ENCODE peak calls at places on chromosomes 16 and 17, in ten cellular contexts. U is ovary, L is tibial nerve, T is A549, J is endothelial cell of umbilical vein, C is suprapubic skin, K is heart left ventricle, G is Peyer's patch, I is uterus, W is prostate gland. Q is an unnamed sample.

GRCh38 chr16:56357765-56358322 is 67.5 kb downstream of the AMFR start:
- DNase-seq in L (no peak), G (no peak), W (no peak), K (peak), C (peak), J (no peak), I (no peak), U (peak), T (no peak), Q (peak)

GRCh38 chr16:73616186-73616585 is 568.3 kb upstream of the ZFHX3 start:
- DNase-seq in C (no peak), K (no peak), L (no peak), I (no peak), G (no peak), W (no peak), J (no peak), U (no peak), T (no peak), Q (no peak)

GRCh38 chr17:19263621-19264010 is 26.4 kb downstream of the EPN2 start:
- DNase-seq in T (no peak), K (no peak), W (no peak), U (peak), G (no peak), J (peak), C (no peak), L (no peak), I (peak), Q (peak)

GRCh38 chr16:57852189-57852588 is 49.9 kb upstream of the KIFC3 start:
- DNase-seq in J (no peak), U (no peak), L (no peak), T (no peak), W (no peak), I (no peak), C (no peak), K (no peak), G (no peak), Q (no peak)

GRCh38 chr16:69905171-69905555 is 46.0 kb upstream of the CLEC18A start:
- DNase-seq in G (no peak), L (no peak), U (no peak), I (no peak), J (no peak), C (no peak), T (no peak), W (no peak), K (no peak), Q (no peak)

GRCh38 chr16:68695575-68695974 is 41.5 kb upstream of the CDH1 start:
- DNase-seq in W (no peak), I (no peak), U (no peak), G (no peak), J (no peak), L (no peak), T (no peak), C (no peak), K (no peak), Q (no peak)

GRCh38 chr17:76951375-76951905 is 83.2 kb downstream of the MGAT5B start:
- DNase-seq in K (no peak), U (no peak), T (no peak), I (no peak), W (no peak), J (no peak), C (no peak), G (no peak), L (no peak), Q (no peak)

GRCh38 chr17:10556301-10557005 is 7.0 kb upstream of the MYH2 start:
- DNase-seq in G (no peak), K (no peak), W (no peak), U (no peak), C (no peak), L (no peak), T (no peak), J (no peak), I (no peak), Q (no peak)

GRCh38 chr17:63611354-63611753 is 10.7 kb downstream of the TACO1 start:
- DNase-seq in U (no peak), L (no peak), C (no peak), J (no peak), G (no peak), T (no peak), W (no peak), I (no peak), K (no peak), Q (no peak)

GRCh38 chr16:85829751-85830445 is 30.4 kb downstream of the COX4I1 start:
- DNase-seq in I (no peak), T (no peak), C (no peak), L (peak), G (peak), W (no peak), K (peak), U (no peak), J (no peak), Q (peak)

GRCh38 chr16:73432794-73433455 is 385.0 kb upstream of the ZFHX3 start:
- DNase-seq in I (no peak), C (no peak), W (no peak), L (no peak), T (no peak), K (no peak), J (no peak), G (no peak), U (no peak), Q (no peak)

GRCh38 chr16:81505011-81505660 is 60.5 kb downstream of the CMIP start:
- DNase-seq in T (no peak), K (no peak), G (peak), U (no peak), L (no peak), J (no peak), I (no peak), C (no peak), W (no peak), Q (no peak)

GRCh38 chr16:57299009-57299718 is 14.7 kb upstream of the PLLP start:
- DNase-seq in T (peak), C (no peak), U (no peak), W (no peak), J (no peak), G (no peak), L (no peak), K (no peak), I (peak), Q (no peak)

GRCh38 chr16:85553436-85554113 is 59.5 kb upstream of the GSE1 start:
- DNase-seq in T (peak), I (peak), U (peak), K (peak), W (no peak), L (no peak), G (peak), J (peak), C (no peak), Q (peak)

GRCh38 chr17:27651411-27652345 is 20.7 kb downstream of the LGALS9 start:
- DNase-seq in J (peak), W (peak), C (peak), G (peak), U (peak), I (peak), L (peak), K (peak), T (no peak), Q (peak)

GRCh38 chr17:67208232-67208631 is 36.8 kb downstream of the HELZ start:
- DNase-seq in L (no peak), G (no peak), U (no peak), T (no peak), J (no peak), K (no peak), I (no peak), W (no peak), C (no peak), Q (no peak)

GRCh38 chr16:89722392-89723278 is 1.3 kb downstream of the ZNF276 start:
- DNase-seq in G (peak), L (no peak), I (peak), K (peak), C (peak), J (peak), W (peak), T (no peak), U (no peak), Q (peak)

GRCh38 chr16:48269011-48269410 is 21.7 kb upstream of the ABCC11 start:
- DNase-seq in T (no peak), C (no peak), I (no peak), L (no peak), W (no peak), U (no peak), G (no peak), K (no peak), J (no peak), Q (no peak)

GRCh38 chr17:57553525-57553924 is 191.6 kb downstream of the CCDC182 start:
- DNase-seq in K (no peak), T (no peak), L (no peak), J (no peak), W (no peak), U (no peak), I (no peak), C (no peak), G (no peak), Q (no peak)

GRCh38 chr17:2189231-2189630 is 114.4 kb downstream of the SMG6 start:
- DNase-seq in C (no peak), G (no peak), I (peak), L (no peak), T (no peak), K (no peak), J (no peak), U (no peak), W (no peak), Q (no peak)

GRCh38 chr17:2682304-2682938 is 29.1 kb downstream of the CLUH start:
- DNase-seq in T (no peak), I (no peak), G (no peak), C (no peak), K (no peak), W (no peak), U (no peak), J (no peak), L (no peak), Q (no peak)

GRCh38 chr16:75471723-75472634 is 7.5 kb upstream of the TMEM170A start:
- DNase-seq in K (peak), T (peak), I (peak), W (peak), C (no peak), G (peak), J (peak), U (peak), L (peak), Q (peak)

GRCh38 chr17:7307686-7308624 is 527 bp downstream of the EIF5A start:
- DNase-seq in K (peak), T (peak), J (no peak), G (no peak), W (no peak), L (no peak), I (peak), C (no peak), U (peak), Q (no peak)

GRCh38 chr17:9594065-9594464 is 17.6 kb downstream of the CFAP52 start:
- DNase-seq in T (no peak), L (no peak), J (no peak), K (no peak), I (no peak), U (no peak), W (no peak), G (no peak), C (no peak), Q (no peak)

GRCh38 chr17:45060824-45061605 is at the start of gene NMT1:
- DNase-seq in G (peak), U (peak), K (peak), J (peak), T (peak), C (peak), L (peak), W (peak), I (peak), Q (peak)

GRCh38 chr16:12902511-12903324 is 1.3 kb downstream of the SHISA9 start:
- DNase-seq in C (no peak), J (no peak), W (no peak), K (no peak), G (no peak), L (no peak), I (no peak), U (no peak), T (no peak), Q (no peak)

GRCh38 chr16:674214-674881 is 1.1 kb upstream of the RHBDL1 start:
- DNase-seq in T (no peak), L (no peak), W (no peak), U (no peak), J (no peak), K (no peak), I (no peak), G (no peak), C (no peak), Q (no peak)

GRCh38 chr16:51154271-51155171 is 3.5 kb upstream of the SALL1 start:
- DNase-seq in K (no peak), G (no peak), L (no peak), I (peak), J (no peak), W (no peak), C (no peak), U (no peak), T (no peak), Q (no peak)

GRCh38 chr17:74992223-74992622 is 4.8 kb downstream of the CDR2L start:
- DNase-seq in I (no peak), L (no peak), K (no peak), W (no peak), C (no peak), U (no peak), T (no peak), J (no peak), G (no peak), Q (no peak)

GRCh38 chr17:74987418-74987908 is at the start of gene CDR2L:
- DNase-seq in U (peak), L (peak), T (peak), K (peak), W (peak), C (peak), G (peak), I (peak), J (peak), Q (peak)

GRCh38 chr17:74994440-74994839 is 7.0 kb downstream of the CDR2L start:
- DNase-seq in I (no peak), U (no peak), L (no peak), K (no peak), J (no peak), C (no peak), W (no peak), T (no peak), G (no peak), Q (no peak)

GRCh38 chr17:74987909-74988711 is 678 bp downstream of the CDR2L start:
- DNase-seq in W (peak), C (peak), T (no peak), L (peak), U (peak), I (peak), K (peak), G (peak), J (peak), Q (peak)

DNA sequence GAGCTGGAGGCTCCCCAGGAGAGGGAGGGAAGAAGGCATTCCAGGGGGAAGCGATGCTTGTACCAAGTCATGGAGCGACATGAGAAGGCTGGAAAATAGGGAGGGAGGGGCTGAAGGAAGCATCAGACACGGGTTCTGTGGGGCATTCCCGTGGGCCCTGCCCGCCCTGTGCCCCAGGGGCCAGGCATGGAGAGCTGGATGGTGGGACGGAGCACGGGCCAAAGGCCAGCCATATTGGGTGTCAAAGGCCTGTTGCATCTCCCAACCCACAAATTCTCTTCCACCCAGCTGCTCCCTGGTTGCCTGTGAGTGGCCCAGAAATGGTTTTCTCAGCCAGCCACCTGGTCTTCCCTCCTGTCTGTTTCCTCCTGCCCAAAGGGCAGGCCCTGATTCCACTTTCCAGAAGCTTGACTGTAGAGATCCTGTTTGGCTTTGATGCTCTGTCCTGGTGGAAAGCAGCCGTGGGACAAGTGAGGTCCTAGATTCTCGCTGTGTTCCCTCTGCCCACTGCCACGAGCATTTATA is 3.2 kb downstream of the CDR2L start:
- DNase-seq in W (no peak), L (no peak), U (no peak), G (no peak), J (no peak), C (no peak), I (no peak), K (no peak), T (no peak), Q (no peak)
- H3K27ac ChIP-seq in W (no peak), L (no peak), U (no peak), G (no peak), J (no peak), C (no peak), I (no peak), K (peak), T (peak), Q (no peak)

DNA sequence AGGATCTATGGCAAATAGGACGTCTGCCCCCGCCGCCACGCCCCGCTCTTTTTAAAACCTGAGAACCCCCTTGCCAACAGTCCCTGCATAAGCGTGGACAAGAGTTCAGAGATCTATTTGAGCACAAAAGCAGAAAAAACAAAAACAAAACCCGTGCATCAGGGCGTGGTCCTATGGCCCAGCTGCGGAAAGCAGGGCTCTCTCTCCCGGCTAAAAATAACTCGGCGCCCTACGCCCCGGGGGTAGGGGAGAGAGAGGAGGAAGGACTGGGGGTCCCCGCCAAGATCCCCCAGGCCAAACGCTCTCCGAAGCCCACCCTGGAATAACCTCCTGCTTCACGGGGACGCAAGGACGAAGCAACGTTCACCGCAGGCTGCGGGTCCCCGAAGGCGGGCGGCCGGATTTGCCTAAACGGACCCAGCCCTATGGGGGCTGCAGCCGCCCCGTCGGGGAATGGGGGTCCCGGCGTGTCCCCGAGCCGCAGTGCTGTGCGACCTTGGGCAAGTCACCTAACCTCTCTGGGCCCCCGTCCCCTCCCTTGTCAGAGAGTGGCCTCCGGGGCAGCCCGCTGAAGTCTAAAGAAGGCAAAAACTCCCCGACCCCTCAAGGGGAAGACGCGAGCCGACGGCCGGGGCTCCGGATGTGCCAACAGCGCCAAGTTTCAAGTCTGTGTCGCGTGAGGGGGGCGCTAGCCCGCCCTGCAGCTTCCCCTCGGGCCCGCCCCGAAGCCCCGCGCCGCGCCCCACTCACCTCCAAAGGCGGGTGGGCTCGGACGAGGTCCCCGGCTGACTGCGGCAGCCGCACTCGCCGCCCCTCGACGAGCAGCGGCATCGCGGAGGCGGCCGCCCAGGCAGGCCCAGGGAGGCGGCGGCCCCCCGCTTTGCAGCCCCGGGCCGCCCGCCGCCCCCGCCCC is 477 bp downstream of the NTAN1 start:
- DNase-seq in L (no peak), I (peak), K (peak), J (peak), C (peak), T (peak), U (peak), W (no peak), G (peak), Q (peak)
- TF ChIP-seq POLR2A in L (no peak), I (peak), K (no peak), J (no peak), C (no peak), T (peak), U (no peak), W (peak), G (no peak), Q (peak)

DNA sequence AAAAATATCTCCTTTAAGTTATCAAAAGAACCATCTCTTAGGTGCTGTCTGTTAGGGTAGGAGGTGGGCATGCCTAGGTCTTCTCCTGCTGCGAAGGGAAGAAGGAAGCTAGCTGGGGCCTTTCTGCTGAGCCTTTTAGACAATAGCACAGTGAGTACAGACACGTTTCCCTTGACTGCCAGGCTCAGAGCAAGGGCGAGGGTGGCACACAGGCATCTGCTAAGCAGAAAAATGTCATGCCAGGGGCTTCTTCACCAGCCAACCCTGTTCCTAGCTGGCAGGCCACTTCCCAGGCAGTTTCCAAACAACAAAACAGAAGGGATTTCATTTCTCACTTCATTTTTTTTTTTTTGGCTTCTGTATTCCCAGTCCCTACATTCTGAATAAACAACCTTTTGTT is 168.1 kb upstream of the MAF start:
- DNase-seq in W (no peak), I (no peak), T (no peak), G (no peak), L (peak), U (no peak), J (no peak), K (no peak), C (no peak), Q (no peak)
- H3K4me3 ChIP-seq in W (peak), I (peak), T (no peak), G (peak), L (peak), U (peak), J (no peak), K (no peak), C (peak), Q (peak)

DNA sequence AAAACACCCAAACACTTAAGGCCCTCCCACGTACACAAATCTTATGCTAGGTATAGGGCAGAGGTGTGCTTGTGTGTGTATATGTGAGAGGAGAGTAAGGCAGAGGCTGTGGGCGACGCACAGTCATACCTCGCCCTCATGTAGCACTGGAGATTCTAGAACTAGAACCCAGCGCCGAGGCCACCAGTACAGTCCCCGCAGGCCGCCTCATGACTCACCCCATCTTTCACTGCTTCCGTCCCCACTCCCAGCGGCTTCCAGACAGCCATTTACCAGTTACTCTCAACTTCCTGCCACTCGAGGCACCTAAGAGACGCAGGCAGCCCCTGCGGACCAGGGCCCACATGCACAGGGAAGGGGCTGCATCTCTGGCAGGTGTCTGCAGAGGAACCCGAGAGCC is 23.2 kb upstream of the CYTH1 start:
- DNase-seq in K (no peak), J (no peak), T (no peak), W (no peak), L (no peak), I (no peak), G (peak), C (no peak), U (no peak), Q (no peak)
- H3K27ac ChIP-seq in K (peak), J (peak), T (no peak), W (peak), L (peak), I (peak), G (peak), C (peak), U (no peak), Q (peak)

GRCh38 chr17:30600062-30600829 is 123.0 kb downstream of the GOSR1 start:
- DNase-seq in G (peak), C (peak), T (peak), J (peak), K (peak), W (peak), I (peak), L (peak), U (peak), Q (peak)
- TF ChIP-seq POLR2A in G (peak), C (peak), T (peak), J (no peak), K (no peak), W (peak), I (peak), L (peak), U (peak), Q (peak)